ENCODE peak calls at places on chromosomes 16 and 17, in seven cellular contexts. G is esophagus squamous epithelium, T is bronchial epithelial cell, O is heart right ventricle, F is lung, X is cardiac fibroblast, H is left lung. A is an unnamed sample.

GRCh38 chr16:86080131-86080875 is 181.3 kb downstream of the IRF8 start:
- DNase-seq in H (peak), G (no peak), O (no peak), F (no peak), T (no peak), X (no peak), A (no peak)

GRCh38 chr17:40953876-40954275 is 12.9 kb downstream of the KRT39 start:
- DNase-seq in G (no peak), O (no peak), H (no peak), F (no peak), T (peak), X (peak), A (no peak)

GRCh38 chr17:30831257-30831656 is 509 bp upstream of the ATAD5 start:
- DNase-seq in F (no peak), H (no peak), O (no peak), T (no peak), G (no peak), X (peak), A (peak)

GRCh38 chr17:39110435-39111136 is 40.9 kb downstream of the PLXDC1 start:
- DNase-seq in H (no peak), G (no peak), T (no peak), F (no peak), O (no peak), X (no peak), A (no peak)

GRCh38 chr16:14562691-14563491 is 67.2 kb downstream of the PARN start:
- DNase-seq in T (peak), H (no peak), O (no peak), F (no peak), X (peak), G (no peak), A (no peak)

GRCh38 chr17:64213995-64214507 is 49.0 kb downstream of the TEX2 start:
- DNase-seq in F (no peak), X (peak), T (no peak), H (no peak), G (no peak), O (no peak), A (no peak)

GRCh38 chr17:40190197-40191021 is 13.1 kb downstream of the RAPGEFL1 start:
- DNase-seq in O (no peak), X (no peak), G (no peak), F (no peak), T (peak), H (no peak), A (peak)

GRCh38 chr16:49528035-49528434 is 154.4 kb downstream of the C16orf78 start:
- DNase-seq in X (peak), G (no peak), T (no peak), F (no peak), O (no peak), H (no peak), A (no peak)

GRCh38 chr17:61279476-61280145 is 120.0 kb upstream of the TBX2 start:
- DNase-seq in F (no peak), X (no peak), G (no peak), O (no peak), H (no peak), T (no peak), A (no peak)

GRCh38 chr16:57994778-57995177 is 5.7 kb downstream of the ZNF319 start:
- DNase-seq in O (peak), T (peak), H (peak), F (peak), X (peak), G (no peak), A (peak)

GRCh38 chr16:47779201-47780016 is 318.3 kb downstream of the PHKB start:
- DNase-seq in X (peak), T (no peak), H (no peak), F (no peak), O (no peak), G (no peak), A (peak)

GRCh38 chr17:63433746-63434591 is 12.1 kb downstream of the CYB561 start:
- DNase-seq in G (no peak), H (no peak), O (peak), T (peak), X (peak), F (peak), A (no peak)

GRCh38 chr16:57640612-57641011 is 12.2 kb downstream of the ADGRG1 start:
- DNase-seq in H (no peak), G (no peak), T (no peak), F (no peak), X (no peak), O (no peak), A (no peak)

GRCh38 chr17:14298221-14298994 is 2.5 kb upstream of the HS3ST3B1 start:
- DNase-seq in T (no peak), H (no peak), F (peak), X (no peak), O (no peak), G (no peak), A (peak)

GRCh38 chr16:11105038-11105903 is 150.7 kb downstream of the SOCS1 start:
- DNase-seq in O (no peak), T (peak), H (no peak), F (peak), X (peak), G (no peak), A (peak)

GRCh38 chr16:17416461-17417221 is 54.1 kb downstream of the XYLT1 start:
- DNase-seq in O (no peak), F (peak), T (no peak), G (no peak), H (peak), X (peak), A (peak)

DNA sequence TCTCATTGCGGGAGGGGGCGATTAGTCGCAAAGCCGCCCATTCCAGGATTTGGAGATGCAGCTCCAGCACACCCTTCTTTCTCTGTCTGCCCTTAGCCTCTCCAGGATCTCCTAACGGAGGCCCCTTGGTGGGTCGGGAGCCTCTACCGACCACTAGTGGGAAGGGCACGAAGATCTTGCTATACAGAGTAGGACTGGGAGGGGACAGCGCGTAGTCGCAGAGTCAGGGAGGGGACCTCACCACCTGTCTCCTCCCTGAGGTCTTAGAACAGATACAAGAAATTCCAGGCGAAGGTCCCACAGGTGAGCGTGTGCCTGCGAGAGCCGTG is 569 bp upstream of the SMTNL2 start:
- DNase-seq in H (no peak), F (no peak), G (no peak), X (peak), O (no peak), T (no peak), A (no peak)
- TF ChIP-seq CTCF in H (no peak), F (no peak), G (no peak), X (peak), O (peak), T (no peak), A (no peak)

DNA sequence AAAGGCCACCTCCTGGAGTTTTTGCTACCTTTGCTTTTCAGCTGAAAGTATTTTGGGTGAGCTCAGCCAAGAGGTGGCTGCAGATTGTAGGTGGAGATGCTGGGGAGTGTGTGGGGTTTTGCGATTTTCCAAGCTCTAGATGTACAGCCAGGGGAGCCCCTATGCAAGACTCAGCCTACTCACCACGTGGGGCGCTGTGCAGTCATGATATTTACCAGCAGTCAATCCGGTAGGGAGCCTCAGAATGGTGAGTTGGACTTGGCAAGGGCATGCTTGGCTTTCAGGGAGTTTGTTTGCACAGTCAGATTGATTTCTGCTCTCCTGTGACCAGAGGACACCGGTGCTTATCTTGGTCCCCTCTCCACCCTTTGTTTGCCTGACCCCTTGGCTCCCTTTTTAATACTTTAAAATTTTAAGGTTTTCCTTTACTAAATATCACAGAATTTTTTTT is 175.3 kb downstream of the UTP18 start:
- DNase-seq in H (peak), X (peak), O (peak), F (peak), G (no peak), T (peak), A (peak)
- TF ChIP-seq CTCF in H (peak), X (peak), O (peak), F (no peak), G (no peak), T (peak), A (peak)

DNA sequence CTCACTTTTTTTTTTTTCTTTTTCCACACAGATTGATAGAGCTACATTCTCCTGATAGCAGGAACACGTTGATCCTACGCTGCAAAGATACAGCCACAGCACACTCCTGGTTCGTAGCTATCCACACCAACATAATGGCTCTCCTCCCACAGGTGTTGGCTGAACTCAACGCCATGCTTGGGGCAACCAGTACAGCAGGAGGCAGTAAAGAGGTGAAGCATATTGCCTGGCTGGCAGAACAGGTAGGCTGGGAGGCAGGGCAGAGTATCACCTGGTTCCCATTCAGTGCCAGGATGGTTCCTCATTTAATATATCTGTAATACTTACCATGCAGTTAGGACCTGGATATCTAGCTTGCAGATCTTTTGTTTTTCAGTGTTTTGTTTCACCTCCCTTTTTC is 51.1 kb upstream of the VPS4A start:
- DNase-seq in H (no peak), X (no peak), O (no peak), T (no peak), F (no peak), G (no peak), A (no peak)
- TF ChIP-seq CTCF in H (no peak), X (no peak), O (no peak), T (no peak), F (no peak), G (no peak), A (no peak)

GRCh38 chr17:45828171-45829133 is 16.2 kb upstream of the SPPL2C start:
- DNase-seq in F (no peak), H (no peak), T (no peak), O (no peak), G (no peak), X (no peak), A (no peak)
- TF ChIP-seq CTCF in F (no peak), H (no peak), T (no peak), O (no peak), G (no peak), X (no peak), A (no peak)

GRCh38 chr17:77815127-77815905 is 143.2 kb upstream of the TNRC6C start:
- DNase-seq in T (no peak), F (no peak), H (no peak), X (no peak), O (no peak), G (no peak), A (no peak)
- TF ChIP-seq CTCF in T (no peak), F (no peak), H (no peak), X (no peak), O (no peak), G (no peak), A (no peak)

GRCh38 chr16:81697321-81697885 is 81.7 kb upstream of the PLCG2 start:
- DNase-seq in O (peak), H (peak), X (peak), T (peak), G (no peak), F (no peak), A (peak)
- TF ChIP-seq CTCF in O (peak), H (peak), X (peak), T (peak), G (peak), F (peak), A (peak)

GRCh38 chr16:84043486-84044107 is 1.0 kb upstream of the SLC38A8 start:
- DNase-seq in F (no peak), G (no peak), X (no peak), O (no peak), H (no peak), T (peak), A (no peak)

GRCh38 chr16:84042308-84042878 is at the start of gene SLC38A8:
- DNase-seq in G (no peak), T (no peak), O (no peak), H (no peak), F (no peak), X (no peak), A (no peak)

GRCh38 chr16:84045001-84045817 is 2.6 kb upstream of the SLC38A8 start:
- DNase-seq in O (no peak), T (no peak), G (no peak), H (no peak), X (no peak), F (no peak), A (no peak)

GRCh38 chr16:84042879-84043485 is 387 bp upstream of the SLC38A8 start:
- DNase-seq in F (no peak), H (no peak), T (no peak), G (no peak), O (no peak), X (no peak), A (no peak)

DNA sequence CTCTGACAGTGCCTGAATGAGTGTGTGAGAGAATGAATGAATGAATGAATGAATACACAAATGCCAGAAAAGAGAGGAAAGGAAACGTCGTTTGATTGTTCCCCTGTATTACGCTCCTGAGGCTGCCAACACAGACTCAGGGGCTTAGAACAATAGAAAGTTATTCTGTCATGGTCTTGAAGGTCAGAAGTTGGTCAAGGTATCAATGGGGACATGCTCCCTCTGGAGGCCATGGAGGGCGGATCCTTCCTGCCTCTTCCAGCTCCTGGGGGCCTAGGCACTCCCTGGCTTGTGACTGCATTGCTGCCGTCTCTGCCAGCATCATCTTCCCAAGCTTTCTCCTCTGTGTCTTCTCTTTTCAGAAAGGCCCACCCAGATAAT is 1.5 kb upstream of the SLC38A8 start:
- DNase-seq in H (no peak), G (no peak), O (no peak), X (peak), T (no peak), F (no peak), A (no peak)
- TF ChIP-seq CTCF in H (peak), G (no peak), O (peak), X (peak), T (peak), F (no peak), A (no peak)

GRCh38 chr16:55643161-55643970 is 12.4 kb upstream of the SLC6A2 start:
- DNase-seq in X (peak), G (no peak), T (no peak), F (no peak), H (no peak), O (no peak), A (no peak)
- TF ChIP-seq CTCF in X (peak), G (no peak), T (peak), F (no peak), H (peak), O (peak), A (no peak)